ENCODE peak calls at places on chromosome 7, in ten cellular contexts. One of them, this sample, is unnamed.

GRCh38 chr7:98357751-98358161 is 43.1 kb downstream of the BAIAP2L1 start:
- DNase-seq in uterus: peak
- DNase-seq in A549: peak
- DNase-seq in transverse colon: peak
- DNase-seq in upper lobe of left lung: peak
- DNase-seq in breast epithelium: no peak
- DNase-seq in heart left ventricle: no peak
- DNase-seq in stomach: no peak
- DNase-seq in HCT116: no peak
- DNase-seq in IMR-90: peak
- DNase-seq in this sample: no peak

GRCh38 chr7:99201027-99201426 is 6.9 kb downstream of the KPNA7 start:
- DNase-seq in uterus: no peak
- DNase-seq in A549: peak
- DNase-seq in transverse colon: no peak
- DNase-seq in upper lobe of left lung: no peak
- DNase-seq in breast epithelium: no peak
- DNase-seq in heart left ventricle: no peak
- DNase-seq in stomach: no peak
- DNase-seq in HCT116: no peak
- DNase-seq in IMR-90: peak
- DNase-seq in this sample: no peak

GRCh38 chr7:151080522-151081169 is at the start of gene FASTK:
- DNase-seq in uterus: peak
- DNase-seq in A549: peak
- DNase-seq in transverse colon: peak
- DNase-seq in upper lobe of left lung: peak
- DNase-seq in breast epithelium: peak
- DNase-seq in heart left ventricle: peak
- DNase-seq in stomach: peak
- DNase-seq in HCT116: peak
- DNase-seq in IMR-90: peak
- DNase-seq in this sample: peak

GRCh38 chr7:94332571-94332970 is 62.1 kb upstream of the COL1A2 start:
- DNase-seq in uterus: no peak
- DNase-seq in A549: no peak
- DNase-seq in transverse colon: no peak
- DNase-seq in upper lobe of left lung: no peak
- DNase-seq in breast epithelium: no peak
- DNase-seq in heart left ventricle: no peak
- DNase-seq in stomach: no peak
- DNase-seq in HCT116: no peak
- DNase-seq in IMR-90: no peak
- DNase-seq in this sample: no peak

GRCh38 chr7:111568870-111569462 is 6.7 kb upstream of the IMMP2L start:
- DNase-seq in uterus: no peak
- DNase-seq in A549: no peak
- DNase-seq in transverse colon: no peak
- DNase-seq in upper lobe of left lung: no peak
- DNase-seq in breast epithelium: no peak
- DNase-seq in heart left ventricle: no peak
- DNase-seq in stomach: no peak
- DNase-seq in HCT116: no peak
- DNase-seq in IMR-90: no peak
- DNase-seq in this sample: no peak

GRCh38 chr7:133807610-133808543 is 319.3 kb upstream of the LRGUK start:
- DNase-seq in uterus: no peak
- DNase-seq in A549: no peak
- DNase-seq in transverse colon: no peak
- DNase-seq in upper lobe of left lung: no peak
- DNase-seq in breast epithelium: no peak
- DNase-seq in heart left ventricle: no peak
- DNase-seq in stomach: no peak
- DNase-seq in HCT116: no peak
- DNase-seq in IMR-90: no peak
- DNase-seq in this sample: no peak

GRCh38 chr7:24949884-24950283 is 30.1 kb downstream of the OSBPL3 start:
- DNase-seq in uterus: no peak
- DNase-seq in A549: no peak
- DNase-seq in transverse colon: no peak
- DNase-seq in upper lobe of left lung: no peak
- DNase-seq in breast epithelium: no peak
- DNase-seq in heart left ventricle: no peak
- DNase-seq in stomach: no peak
- DNase-seq in HCT116: no peak
- DNase-seq in IMR-90: no peak
- DNase-seq in this sample: no peak

GRCh38 chr7:134690614-134691504 is 44.2 kb downstream of the BPGM start:
- DNase-seq in uterus: no peak
- DNase-seq in A549: no peak
- DNase-seq in transverse colon: no peak
- DNase-seq in upper lobe of left lung: no peak
- DNase-seq in breast epithelium: peak
- DNase-seq in heart left ventricle: no peak
- DNase-seq in stomach: no peak
- DNase-seq in HCT116: no peak
- DNase-seq in IMR-90: peak
- DNase-seq in this sample: no peak

GRCh38 chr7:46320956-46321355 is 399.9 kb upstream of the IGFBP3 start:
- DNase-seq in uterus: no peak
- DNase-seq in A549: no peak
- DNase-seq in transverse colon: no peak
- DNase-seq in upper lobe of left lung: no peak
- DNase-seq in breast epithelium: no peak
- DNase-seq in heart left ventricle: no peak
- DNase-seq in stomach: no peak
- DNase-seq in HCT116: no peak
- DNase-seq in IMR-90: peak
- DNase-seq in this sample: no peak

GRCh38 chr7:111654414-111654813 is 92.1 kb upstream of the IMMP2L start:
- DNase-seq in uterus: no peak
- DNase-seq in A549: no peak
- DNase-seq in transverse colon: no peak
- DNase-seq in upper lobe of left lung: no peak
- DNase-seq in breast epithelium: no peak
- DNase-seq in heart left ventricle: no peak
- DNase-seq in stomach: no peak
- DNase-seq in HCT116: no peak
- DNase-seq in IMR-90: no peak
- DNase-seq in this sample: no peak

GRCh38 chr7:92850506-92850905 is 14.1 kb upstream of the CDK6 start:
- DNase-seq in uterus: no peak
- DNase-seq in A549: no peak
- DNase-seq in transverse colon: no peak
- DNase-seq in upper lobe of left lung: no peak
- DNase-seq in breast epithelium: no peak
- DNase-seq in heart left ventricle: no peak
- DNase-seq in stomach: no peak
- DNase-seq in HCT116: no peak
- DNase-seq in IMR-90: no peak
- DNase-seq in this sample: no peak

GRCh38 chr7:150838965-150839650 is 13.2 kb upstream of the AOC1 start:
- DNase-seq in uterus: no peak
- DNase-seq in A549: no peak
- DNase-seq in transverse colon: no peak
- DNase-seq in upper lobe of left lung: no peak
- DNase-seq in breast epithelium: peak
- DNase-seq in heart left ventricle: no peak
- DNase-seq in stomach: no peak
- DNase-seq in HCT116: no peak
- DNase-seq in IMR-90: no peak
- DNase-seq in this sample: no peak

GRCh38 chr7:94212160-94212559 is 182.5 kb upstream of the COL1A2 start:
- DNase-seq in uterus: no peak
- DNase-seq in A549: no peak
- DNase-seq in transverse colon: no peak
- DNase-seq in upper lobe of left lung: no peak
- DNase-seq in breast epithelium: no peak
- DNase-seq in heart left ventricle: no peak
- DNase-seq in stomach: no peak
- DNase-seq in HCT116: no peak
- DNase-seq in IMR-90: no peak
- DNase-seq in this sample: no peak

GRCh38 chr7:7221602-7222038 is 39.3 kb downstream of the C1GALT1 start:
- DNase-seq in uterus: no peak
- DNase-seq in A549: peak
- DNase-seq in transverse colon: no peak
- DNase-seq in upper lobe of left lung: no peak
- DNase-seq in breast epithelium: no peak
- DNase-seq in heart left ventricle: no peak
- DNase-seq in stomach: no peak
- DNase-seq in HCT116: peak
- DNase-seq in IMR-90: peak
- DNase-seq in this sample: no peak

GRCh38 chr7:13742126-13742525 is 247.3 kb downstream of the ETV1 start:
- DNase-seq in uterus: no peak
- DNase-seq in A549: no peak
- DNase-seq in transverse colon: no peak
- DNase-seq in upper lobe of left lung: peak
- DNase-seq in breast epithelium: peak
- DNase-seq in heart left ventricle: no peak
- DNase-seq in stomach: no peak
- DNase-seq in HCT116: peak
- DNase-seq in IMR-90: peak
- DNase-seq in this sample: no peak

GRCh38 chr7:156014201-156014600 is 201.9 kb upstream of the SHH start:
- DNase-seq in uterus: no peak
- DNase-seq in A549: no peak
- DNase-seq in transverse colon: no peak
- DNase-seq in upper lobe of left lung: no peak
- DNase-seq in breast epithelium: no peak
- DNase-seq in heart left ventricle: no peak
- DNase-seq in stomach: no peak
- DNase-seq in HCT116: no peak
- DNase-seq in IMR-90: no peak
- DNase-seq in this sample: no peak

GRCh38 chr7:83872501-83872900 is 223.6 kb upstream of the SEMA3E start:
- DNase-seq in uterus: no peak
- DNase-seq in A549: no peak
- DNase-seq in transverse colon: no peak
- DNase-seq in upper lobe of left lung: no peak
- DNase-seq in breast epithelium: no peak
- DNase-seq in heart left ventricle: no peak
- DNase-seq in stomach: no peak
- DNase-seq in HCT116: no peak
- DNase-seq in IMR-90: no peak
- DNase-seq in this sample: no peak

GRCh38 chr7:17408245-17408903 is 109.9 kb downstream of the AHR start:
- DNase-seq in uterus: peak
- DNase-seq in A549: peak
- DNase-seq in transverse colon: peak
- DNase-seq in upper lobe of left lung: peak
- DNase-seq in breast epithelium: peak
- DNase-seq in heart left ventricle: no peak
- DNase-seq in stomach: peak
- DNase-seq in HCT116: peak
- DNase-seq in IMR-90: peak
- DNase-seq in this sample: no peak

DNA sequence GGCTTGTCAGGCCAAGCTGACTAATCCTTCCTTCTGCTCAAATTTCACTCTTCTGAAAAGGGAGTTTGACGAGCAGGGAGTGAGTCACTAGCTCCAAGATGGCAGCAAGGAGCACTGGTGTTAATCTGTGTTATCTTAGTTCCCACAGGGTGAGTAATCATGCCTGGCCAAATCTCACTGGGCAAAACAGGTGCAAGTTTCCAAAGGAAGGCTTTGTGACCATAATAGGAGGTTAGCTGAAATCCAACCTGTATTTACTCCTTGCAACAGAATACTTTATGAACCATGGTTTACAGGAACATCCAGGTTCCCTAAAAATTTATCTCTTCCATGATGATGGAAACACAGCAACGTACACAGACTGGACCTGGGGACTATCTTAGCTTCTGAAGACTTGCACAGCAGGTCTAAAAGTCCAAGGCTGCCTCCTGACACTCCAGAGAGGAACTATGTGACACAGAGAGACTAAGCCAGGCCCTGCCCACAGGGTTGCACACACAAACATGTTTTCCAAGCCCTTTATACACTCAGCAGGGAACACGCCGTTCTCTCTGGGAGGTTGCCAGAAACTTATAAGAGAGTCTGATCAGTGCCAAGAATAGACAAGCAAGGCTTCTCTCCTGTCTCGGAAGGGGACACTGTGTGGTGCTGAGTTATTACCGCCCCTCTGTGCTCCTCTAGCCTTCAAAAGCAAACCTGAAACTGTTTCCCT is 46.3 kb downstream of the PDK4 start:
- DNase-seq in uterus: peak
- DNase-seq in A549: peak
- DNase-seq in transverse colon: peak
- DNase-seq in upper lobe of left lung: peak
- DNase-seq in breast epithelium: peak
- DNase-seq in heart left ventricle: peak
- DNase-seq in stomach: peak
- DNase-seq in HCT116: peak
- DNase-seq in IMR-90: peak
- DNase-seq in this sample: peak
- TF ChIP-seq POLR2A in uterus: peak
- TF ChIP-seq POLR2A in A549: no peak
- TF ChIP-seq POLR2A in transverse colon: peak
- TF ChIP-seq POLR2A in upper lobe of left lung: peak
- TF ChIP-seq POLR2A in breast epithelium: peak
- TF ChIP-seq POLR2A in heart left ventricle: peak
- TF ChIP-seq POLR2A in stomach: no peak
- TF ChIP-seq POLR2A in HCT116: no peak
- TF ChIP-seq POLR2A in IMR-90: no peak
- TF ChIP-seq POLR2A in this sample: peak

GRCh38 chr7:73443543-73444255 is 10.1 kb downstream of the FZD9 start:
- DNase-seq in uterus: no peak
- DNase-seq in A549: no peak
- DNase-seq in transverse colon: no peak
- DNase-seq in upper lobe of left lung: no peak
- DNase-seq in breast epithelium: no peak
- DNase-seq in heart left ventricle: no peak
- DNase-seq in stomach: peak
- DNase-seq in HCT116: no peak
- DNase-seq in IMR-90: no peak
- DNase-seq in this sample: no peak
- TF ChIP-seq POLR2A in uterus: no peak
- TF ChIP-seq POLR2A in A549: no peak
- TF ChIP-seq POLR2A in transverse colon: no peak
- TF ChIP-seq POLR2A in upper lobe of left lung: no peak
- TF ChIP-seq POLR2A in breast epithelium: no peak
- TF ChIP-seq POLR2A in heart left ventricle: no peak
- TF ChIP-seq POLR2A in stomach: no peak
- TF ChIP-seq POLR2A in HCT116: no peak
- TF ChIP-seq POLR2A in IMR-90: no peak
- TF ChIP-seq POLR2A in this sample: no peak

GRCh38 chr7:128934361-128935352 is 3.1 kb upstream of the IRF5 start:
- DNase-seq in uterus: no peak
- DNase-seq in A549: no peak
- DNase-seq in transverse colon: peak
- DNase-seq in upper lobe of left lung: no peak
- DNase-seq in breast epithelium: no peak
- DNase-seq in heart left ventricle: no peak
- DNase-seq in stomach: no peak
- DNase-seq in HCT116: no peak
- DNase-seq in IMR-90: no peak
- DNase-seq in this sample: no peak
- TF ChIP-seq POLR2A in uterus: no peak
- TF ChIP-seq POLR2A in A549: no peak
- TF ChIP-seq POLR2A in transverse colon: no peak
- TF ChIP-seq POLR2A in upper lobe of left lung: no peak
- TF ChIP-seq POLR2A in breast epithelium: no peak
- TF ChIP-seq POLR2A in heart left ventricle: no peak
- TF ChIP-seq POLR2A in stomach: no peak
- TF ChIP-seq POLR2A in HCT116: no peak
- TF ChIP-seq POLR2A in IMR-90: no peak
- TF ChIP-seq POLR2A in this sample: no peak

GRCh38 chr7:103379270-103379975 is 32.0 kb downstream of the PSMC2 start:
- DNase-seq in uterus: no peak
- DNase-seq in A549: no peak
- DNase-seq in transverse colon: no peak
- DNase-seq in upper lobe of left lung: no peak
- DNase-seq in breast epithelium: no peak
- DNase-seq in heart left ventricle: no peak
- DNase-seq in stomach: no peak
- DNase-seq in HCT116: no peak
- DNase-seq in IMR-90: no peak
- DNase-seq in this sample: no peak
- TF ChIP-seq POLR2A in uterus: no peak
- TF ChIP-seq POLR2A in A549: no peak
- TF ChIP-seq POLR2A in transverse colon: no peak
- TF ChIP-seq POLR2A in upper lobe of left lung: no peak
- TF ChIP-seq POLR2A in breast epithelium: no peak
- TF ChIP-seq POLR2A in heart left ventricle: no peak
- TF ChIP-seq POLR2A in stomach: no peak
- TF ChIP-seq POLR2A in HCT116: no peak
- TF ChIP-seq POLR2A in IMR-90: no peak
- TF ChIP-seq POLR2A in this sample: no peak